ENCODE peak calls at places on chromosomes 5 and 9, in four cellular contexts. G is esophagus squamous epithelium, Q is ovary, D is A549. Z is an unnamed sample.

GRCh38 chr9:127114606-127115005 is 7.8 kb downstream of the ANGPTL2 start:
- DNase-seq in D (no peak), Q (no peak), G (no peak), Z (no peak)

GRCh38 chr5:39219433-39219832 is at the start of gene FYB1:
- DNase-seq in Q (no peak), D (no peak), G (no peak), Z (no peak)

GRCh38 chr9:122227576-122227903 is 1.2 kb downstream of the LHX6 start:
- DNase-seq in Q (no peak), D (no peak), G (no peak), Z (no peak)

GRCh38 chr5:130871346-130872086 is 293.5 kb downstream of the HINT1 start:
- DNase-seq in Q (no peak), G (no peak), D (peak; percentile 20), Z (peak; percentile 57)

GRCh38 chr5:10338996-10339903 is 14.2 kb upstream of the MARCHF6 start:
- DNase-seq in Q (no peak), G (no peak), D (no peak), Z (no peak)

GRCh38 chr9:126546036-126546435 is 67.7 kb upstream of the LMX1B start:
- DNase-seq in Q (no peak), G (no peak), D (no peak), Z (no peak)

GRCh38 chr5:53418844-53419243 is 61.6 kb upstream of the FST start:
- DNase-seq in G (no peak), Q (no peak), D (peak; percentile 86), Z (no peak)

GRCh38 chr5:170484847-170485605 is 18.8 kb upstream of the KCNIP1 start:
- DNase-seq in G (no peak), Q (no peak), D (no peak), Z (no peak)

GRCh38 chr9:77848897-77849296 is 182.7 kb downstream of the GNAQ start:
- DNase-seq in Q (no peak), D (peak; percentile 39), G (peak; percentile 14), Z (no peak)

GRCh38 chr9:87516222-87516930 is 18.7 kb downstream of the DAPK1 start:
- DNase-seq in G (no peak), Q (peak; percentile 52), D (peak; percentile 40), Z (peak; percentile 88)

GRCh38 chr5:65886387-65886786 is 40.0 kb upstream of the ERBIN start:
- DNase-seq in Q (no peak), G (no peak), D (no peak), Z (no peak)

GRCh38 chr9:137745541-137745991 is 126.8 kb downstream of the EHMT1 start:
- DNase-seq in Q (no peak), G (no peak), D (peak; percentile 58), Z (peak; percentile 10)

GRCh38 chr5:74686962-74687751 is 2.1 kb downstream of the HEXB start:
- DNase-seq in G (no peak), D (no peak), Q (no peak), Z (no peak)

GRCh38 chr5:166165600-166165999 is 2125.8 kb upstream of the WWC1 start:
- DNase-seq in G (no peak), D (no peak), Q (no peak), Z (no peak)

GRCh38 chr5:163306421-163306820 is 131.0 kb upstream of the CCNG1 start:
- DNase-seq in G (no peak), Q (no peak), D (peak; percentile 47), Z (peak; percentile 16)

GRCh38 chr5:31059889-31060288 is 133.6 kb upstream of the CDH6 start:
- DNase-seq in Q (no peak), G (no peak), D (no peak), Z (no peak)

GRCh38 chr9:33794560-33794959 is 801 bp upstream of the PRSS3 start:
- DNase-seq in G (no peak), D (no peak), Q (no peak), Z (no peak)

GRCh38 chr9:135506327-135507103 is 6.0 kb downstream of the MRPS2 start:
- DNase-seq in G (no peak), D (no peak), Q (peak; percentile 11), Z (no peak)

GRCh38 chr9:127318651-127319167 is 54.1 kb downstream of the GARNL3 start:
- DNase-seq in Q (no peak), D (no peak), G (no peak), Z (no peak)

GRCh38 chr9:105205787-105206511 is 38.5 kb upstream of the SLC44A1 start:
- DNase-seq in G (no peak), D (no peak), Q (peak; percentile 56), Z (no peak)

GRCh38 chr5:3597727-3598082 is 2.1 kb downstream of the IRX1 start:
- DNase-seq in G (no peak), D (no peak), Q (no peak), Z (no peak)

GRCh38 chr5:95621839-95622629 is 2.1 kb downstream of the GPR150 start:
- DNase-seq in D (no peak), Q (no peak), G (no peak), Z (no peak)

GRCh38 chr5:41213340-41213739 is at the start of gene C6:
- DNase-seq in Q (no peak), G (no peak), D (no peak), Z (no peak)

GRCh38 chr9:7320139-7320538 is 479.4 kb downstream of the DMAC1 start:
- DNase-seq in G (no peak), Q (no peak), D (peak; percentile 92), Z (peak; percentile 59)

GRCh38 chr5:103562453-103563157 is at the start of gene NUDT12:
- DNase-seq in G (no peak), Q (peak; percentile 74), D (peak; percentile 54), Z (peak; percentile 80)

GRCh38 chr5:53749611-53750010 is 189.2 kb downstream of the NDUFS4 start:
- DNase-seq in D (no peak), Q (no peak), G (no peak), Z (no peak)

GRCh38 chr5:16048132-16048531 is 131.5 kb downstream of the MARCHF11 start:
- DNase-seq in D (no peak), G (no peak), Q (no peak), Z (no peak)

GRCh38 chr9:715743-716400 is 125.6 kb upstream of the DMRT1 start:
- DNase-seq in G (no peak), Q (no peak), D (no peak), Z (no peak)

GRCh38 chr5:15959560-15960164 is 219.9 kb downstream of the MARCHF11 start:
- DNase-seq in Q (no peak), D (no peak), G (no peak), Z (no peak)

GRCh38 chr9:93058357-93059096 is at the start of gene SUSD3:
- DNase-seq in Q (peak; percentile 96), G (no peak), D (peak; percentile 24), Z (peak; percentile 56)
- TF ChIP-seq POLR2A in Q (peak; percentile 45), G (no peak), D (no peak), Z (no peak)

DNA sequence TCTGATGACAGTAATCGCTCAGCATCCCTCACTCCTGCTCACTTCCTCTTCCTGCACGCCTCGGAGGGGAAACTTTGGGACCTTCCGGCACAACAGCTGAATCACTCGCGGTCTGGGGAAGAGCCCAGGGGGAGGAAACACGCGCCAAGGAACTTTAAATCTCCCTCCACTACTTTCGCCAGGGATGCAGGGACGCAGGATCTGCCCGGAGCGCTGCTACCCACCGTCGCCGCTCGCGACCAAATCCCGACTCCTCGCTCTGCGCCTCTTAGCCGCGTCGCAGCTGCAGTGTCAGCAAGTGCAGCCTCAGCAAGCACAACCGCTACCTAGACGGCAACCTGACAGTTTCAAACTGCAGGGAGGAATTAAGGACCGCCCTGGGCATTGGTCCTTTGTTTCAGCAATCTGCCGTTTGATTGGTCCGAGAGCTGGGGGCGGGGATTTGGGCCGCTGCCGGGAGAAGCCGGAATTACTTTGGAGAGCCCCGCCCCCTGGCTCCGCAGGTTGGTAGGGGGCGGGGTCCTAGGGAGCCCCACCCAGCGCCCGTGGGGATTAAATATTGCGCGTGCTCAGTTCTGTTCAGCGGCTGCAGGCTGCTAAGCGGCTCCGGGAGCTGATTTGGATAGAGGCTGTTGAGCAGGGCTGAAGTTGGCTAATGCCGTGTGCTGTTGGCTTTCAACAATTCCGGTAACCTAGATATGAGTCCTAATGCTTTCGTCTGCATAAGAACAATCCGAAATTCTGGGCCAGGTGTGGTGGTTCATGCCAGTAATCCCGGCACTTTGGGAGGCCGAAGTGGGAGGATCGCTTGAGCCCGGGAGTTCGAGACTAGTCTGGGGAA is at the start of gene POC5:
- DNase-seq in G (peak; percentile 85), Q (peak; percentile 98), D (peak; percentile 98), Z (peak; percentile 99)
- TF ChIP-seq POLR2A in G (no peak), Q (peak; percentile 33), D (peak; percentile 85), Z (peak; percentile 93)

DNA sequence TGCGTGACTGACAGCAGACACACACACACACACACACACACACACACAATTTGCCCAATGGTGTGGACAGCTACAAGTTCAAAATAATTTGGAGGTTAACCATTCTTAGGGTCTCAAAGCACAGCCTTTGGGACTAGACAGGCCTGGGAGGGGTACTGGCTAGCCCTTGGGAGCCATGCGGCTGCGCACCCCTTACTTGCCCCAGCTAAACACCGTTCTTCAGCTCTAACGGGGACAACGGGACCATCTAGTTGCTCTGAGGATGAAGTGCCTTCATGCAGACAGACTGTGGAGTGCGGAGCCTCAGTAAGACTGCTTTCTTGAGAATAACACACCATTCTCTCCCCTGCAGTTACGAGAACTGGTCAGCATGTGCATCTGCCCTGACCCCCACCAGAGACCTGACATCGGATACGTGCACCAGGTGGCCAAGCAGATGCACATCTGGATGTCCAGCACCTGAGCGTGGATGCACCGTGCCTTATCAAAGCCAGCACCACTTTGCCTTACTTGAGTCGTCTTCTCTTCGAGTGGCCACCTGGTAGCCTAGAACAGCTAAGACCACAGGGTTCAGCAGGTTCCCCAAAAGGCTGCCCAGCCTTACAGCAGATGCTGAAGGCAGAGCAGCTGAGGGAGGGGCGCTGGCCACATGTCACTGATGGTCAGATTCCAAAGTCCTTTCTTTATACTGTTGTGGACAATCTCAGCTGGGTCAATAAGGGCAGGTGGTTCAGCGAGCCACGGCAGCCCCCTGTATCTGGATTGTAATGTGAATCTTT is 64.6 kb downstream of the PSMB7 start:
- DNase-seq in D (no peak), Q (no peak), G (no peak), Z (no peak)
- TF ChIP-seq POLR2A in D (no peak), Q (no peak), G (no peak), Z (no peak)

GRCh38 chr9:100354121-100354800 is 1.5 kb upstream of the TEX10 start:
- DNase-seq in G (no peak), D (no peak), Q (no peak), Z (no peak)

GRCh38 chr9:100351508-100351907 is 1.2 kb downstream of the TEX10 start:
- DNase-seq in Q (no peak), G (no peak), D (no peak), Z (no peak)

GRCh38 chr9:100352201-100352726 is 478 bp downstream of the TEX10 start:
- DNase-seq in D (no peak), Q (no peak), G (no peak), Z (peak; percentile 75)

GRCh38 chr9:100355561-100355960 is 2.8 kb upstream of the TEX10 start:
- DNase-seq in Q (no peak), D (no peak), G (no peak), Z (no peak)

DNA sequence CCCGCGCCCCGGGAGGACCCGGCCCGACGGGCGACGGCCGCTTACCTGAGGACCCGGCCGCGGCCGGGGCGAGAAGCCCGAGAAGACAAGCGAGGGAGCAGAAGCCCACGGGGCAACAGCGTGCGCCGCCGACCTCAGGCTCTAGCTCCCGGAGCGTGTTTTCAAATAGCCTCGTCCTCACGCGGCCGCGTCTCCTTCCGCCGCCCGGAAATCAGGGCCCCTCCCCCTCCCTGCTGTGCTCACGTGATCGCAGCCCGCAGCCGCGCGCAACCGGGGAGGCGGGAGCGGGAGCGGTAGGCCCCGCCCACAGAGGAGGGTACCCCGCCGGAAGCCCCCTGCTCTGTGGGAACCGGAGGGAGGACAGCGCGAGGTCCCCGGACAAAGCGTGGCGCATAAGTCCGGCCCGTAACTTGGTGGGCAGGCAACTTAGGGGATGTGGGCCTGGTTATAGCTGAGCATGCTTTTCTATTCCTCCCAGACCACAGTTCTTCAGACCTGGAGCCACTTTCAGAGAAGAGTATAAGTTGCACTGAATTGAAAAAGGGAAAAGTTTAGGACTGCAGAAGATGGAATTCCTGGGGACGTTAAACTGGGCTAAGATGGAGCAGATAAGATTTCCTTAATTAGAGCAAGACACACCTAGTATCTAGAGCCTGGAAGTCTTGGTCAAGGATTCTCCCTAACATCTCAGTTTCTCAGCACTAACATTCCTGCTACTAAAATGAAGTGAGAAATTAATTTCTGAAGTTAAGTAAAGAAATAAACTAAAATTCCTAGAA is at the start of gene TEX10:
- DNase-seq in D (peak; percentile 87), Q (peak; percentile 91), G (peak; percentile 39), Z (peak; percentile 91)
- TF ChIP-seq POLR2A in D (peak; percentile 86), Q (peak; percentile 69), G (no peak), Z (peak; percentile 77)